ENCODE peak calls at places on chromosomes 1 and 21, in four cellular contexts. Y, J, F and D are unnamed samples.

GRCh38 chr21:31612889-31613785 is 46.4 kb upstream of the SOD1 start:
- DNase-seq in Y (no peak), J (peak), F (peak), D (no peak)

GRCh38 chr1:160907976-160908375 is 23.0 kb upstream of the ITLN1 start:
- DNase-seq in Y (no peak), J (peak), F (no peak), D (no peak)

GRCh38 chr1:184545601-184546000 is 158.8 kb downstream of the C1orf21 start:
- DNase-seq in Y (no peak), J (peak), F (peak), D (peak)

GRCh38 chr1:63245186-63245585 is 77.2 kb upstream of the FOXD3 start:
- DNase-seq in Y (no peak), J (no peak), F (no peak), D (no peak)

GRCh38 chr1:203765029-203765837 is at the start of gene LAX1:
- DNase-seq in Y (no peak), J (no peak), F (no peak), D (no peak)

GRCh38 chr1:54980528-54981241 is at the start of gene TMEM61:
- DNase-seq in Y (no peak), J (no peak), F (no peak), D (no peak)

GRCh38 chr1:234887026-234887910 is 241.4 kb downstream of the TOMM20 start:
- DNase-seq in Y (no peak), J (no peak), F (no peak), D (peak)

GRCh38 chr1:111848852-111849545 is 93.3 kb downstream of the DDX20 start:
- DNase-seq in Y (no peak), J (no peak), F (no peak), D (no peak)

GRCh38 chr1:65297686-65298085 is 11.7 kb upstream of the DNAJC6 start:
- DNase-seq in Y (no peak), J (no peak), F (no peak), D (no peak)

GRCh38 chr1:179025975-179026812 is 500 bp downstream of the FAM20B start:
- DNase-seq in Y (no peak), J (peak), F (no peak), D (no peak)

GRCh38 chr1:25030674-25031589 is 100.9 kb upstream of the RUNX3 start:
- DNase-seq in Y (no peak), J (no peak), F (no peak), D (no peak)

GRCh38 chr21:42833439-42833815 is 45.9 kb downstream of the WDR4 start:
- DNase-seq in Y (no peak), J (no peak), F (no peak), D (no peak)

GRCh38 chr1:66761273-66761672 is 9.0 kb downstream of the DYNLT5 start:
- DNase-seq in Y (no peak), J (peak), F (no peak), D (peak)

GRCh38 chr1:92486251-92487077 is at the start of gene GFI1:
- DNase-seq in Y (no peak), J (peak), F (no peak), D (no peak)

GRCh38 chr1:19067187-19067911 is 110.9 kb upstream of the IFFO2 start:
- DNase-seq in Y (no peak), J (no peak), F (no peak), D (no peak)

GRCh38 chr1:17117451-17118265 is 1.6 kb downstream of the PADI2 start:
- DNase-seq in Y (no peak), J (no peak), F (no peak), D (no peak)